ENCODE peak calls at places on chromosome 2, in seven cellular contexts. Y is activated CD4-positive, alpha-beta T cell treated with anti-CD3 and anti-CD28 coated beads for 24 hours; J is stimulated activated naive CD4-positive, alpha-beta T cell treated with Interleukin-2 at 50 U/mL for 16 hours; M is fibroblast of the aortic adventitia; L is LoVo; T is central memory CD4-positive, alpha-beta T cell; R is stomach. H is an unnamed sample.

GRCh38 chr2:127355407-127356008 is 32.3 kb downstream of the MAP3K2 start:
- DNase-seq in Y (peak), J (peak), M (no peak), L (peak), T (peak), R (no peak), H (no peak)

GRCh38 chr2:65724341-65724740 is 291.9 kb upstream of the SPRED2 start:
- DNase-seq in Y (no peak), J (no peak), M (no peak), L (no peak), T (no peak), R (no peak), H (no peak)

GRCh38 chr2:132443106-132443505 is 26.5 kb downstream of the GPR39 start:
- DNase-seq in Y (no peak), J (no peak), M (no peak), L (no peak), T (no peak), R (no peak), H (no peak)

GRCh38 chr2:207902822-207903221 is 122.5 kb downstream of the PLEKHM3 start:
- DNase-seq in Y (no peak), J (no peak), M (peak), L (no peak), T (no peak), R (no peak), H (no peak)

GRCh38 chr2:172640389-172640788 is 84.5 kb downstream of the PDK1 start:
- DNase-seq in Y (no peak), J (no peak), M (peak), L (no peak), T (no peak), R (no peak), H (no peak)

GRCh38 chr2:236570081-236570979 is 705 bp downstream of the ACKR3 start:
- DNase-seq in Y (no peak), J (no peak), M (no peak), L (no peak), T (no peak), R (no peak), H (no peak)

GRCh38 chr2:177172034-177172880 is 40.3 kb upstream of the HNRNPA3 start:
- DNase-seq in Y (no peak), J (no peak), M (peak), L (peak), T (no peak), R (no peak), H (no peak)

GRCh38 chr2:10194021-10194820 is 71.7 kb downstream of the RRM2 start:
- DNase-seq in Y (no peak), J (no peak), M (peak), L (no peak), T (no peak), R (no peak), H (no peak)

GRCh38 chr2:187525164-187525900 is 28.9 kb downstream of the TFPI start:
- DNase-seq in Y (no peak), J (no peak), M (no peak), L (no peak), T (no peak), R (no peak), H (no peak)

GRCh38 chr2:63347361-63347760 is 240.9 kb downstream of the WDPCP start:
- DNase-seq in Y (no peak), J (no peak), M (no peak), L (no peak), T (no peak), R (no peak), H (no peak)

GRCh38 chr2:96146881-96147592 is 1.8 kb upstream of the DUSP2 start:
- DNase-seq in Y (no peak), J (no peak), M (peak), L (no peak), T (no peak), R (no peak), H (no peak)

GRCh38 chr2:15506231-15506819 is 54.8 kb downstream of the NBAS start:
- DNase-seq in Y (no peak), J (no peak), M (peak), L (no peak), T (no peak), R (no peak), H (no peak)

GRCh38 chr2:151905963-151906632 is 77.9 kb upstream of the ARL5A start:
- DNase-seq in Y (no peak), J (no peak), M (no peak), L (no peak), T (no peak), R (no peak), H (no peak)

GRCh38 chr2:68834737-68835136 is 36.5 kb downstream of the BMP10 start:
- DNase-seq in Y (no peak), J (no peak), M (no peak), L (no peak), T (no peak), R (no peak), H (no peak)

GRCh38 chr2:146312899-146313298 is 1531.9 kb upstream of the ACVR2A start:
- DNase-seq in Y (no peak), J (no peak), M (peak), L (no peak), T (no peak), R (no peak), H (no peak)

GRCh38 chr2:170393861-170394498 is 216.0 kb downstream of the MYO3B start:
- DNase-seq in Y (no peak), J (no peak), M (no peak), L (no peak), T (no peak), R (no peak), H (no peak)

GRCh38 chr2:30422437-30422805 is 24.6 kb upstream of the LCLAT1 start:
- DNase-seq in Y (peak), J (peak), M (no peak), L (peak), T (peak), R (peak), H (peak)

GRCh38 chr2:45882707-45883106 is 231.2 kb downstream of the PRKCE start:
- DNase-seq in Y (no peak), J (no peak), M (peak), L (no peak), T (no peak), R (no peak), H (no peak)

GRCh38 chr2:118320640-118321039 is 232.4 kb downstream of the INSIG2 start:
- DNase-seq in Y (no peak), J (no peak), M (no peak), L (no peak), T (no peak), R (no peak), H (no peak)

GRCh38 chr2:109373791-109374547 is 239.8 kb downstream of the SEPTIN10 start:
- DNase-seq in Y (no peak), J (no peak), M (no peak), L (no peak), T (no peak), R (peak), H (no peak)

GRCh38 chr2:16326736-16327300 is 338.8 kb downstream of the CYRIA start:
- DNase-seq in Y (no peak), J (no peak), M (no peak), L (no peak), T (no peak), R (no peak), H (no peak)

GRCh38 chr2:163670929-163671328 is 64.9 kb downstream of the FIGN start:
- DNase-seq in Y (no peak), J (no peak), M (no peak), L (no peak), T (no peak), R (no peak), H (no peak)

GRCh38 chr2:208552943-208553342 is 146.4 kb downstream of the PTH2R start:
- DNase-seq in Y (no peak), J (no peak), M (no peak), L (no peak), T (no peak), R (no peak), H (no peak)

GRCh38 chr2:167732251-167732788 is 515.1 kb downstream of the STK39 start:
- DNase-seq in Y (no peak), J (no peak), M (no peak), L (no peak), T (no peak), R (no peak), H (no peak)

GRCh38 chr2:118943286-118943685 is 1.3 kb downstream of the MARCO start:
- DNase-seq in Y (no peak), J (no peak), M (no peak), L (no peak), T (no peak), R (no peak), H (no peak)

GRCh38 chr2:21916934-21917522 is 793.3 kb downstream of the TDRD15 start:
- DNase-seq in Y (no peak), J (no peak), M (no peak), L (no peak), T (no peak), R (no peak), H (no peak)

GRCh38 chr2:201500534-201500933 is 49.0 kb downstream of the STRADB start:
- DNase-seq in Y (no peak), J (no peak), M (peak), L (no peak), T (no peak), R (no peak), H (no peak)

H was measured in stimulated activated naive B cell treated with anti-CD40 and anti-IgM and Interleukin-4, amounts not matched to agents 10 μg/mL and 1 μg/mL and 100 μg/mL, for 72 hours.